ENCODE peak calls at places on chromosomes 4 and X, in eight cellular contexts. W, Z, G, M, N, U, A and J are unnamed samples.

GRCh38 chr4:82733636-82734035 is 65.0 kb downstream of the SCD5 start:
- DNase-seq in W (no peak), G (no peak), M (no peak), Z (no peak), U (no peak), N (no peak), A (no peak), J (no peak)

GRCh38 chr4:43855283-43855682 is 593.3 kb downstream of the KCTD8 start:
- DNase-seq in M (no peak), U (no peak), A (no peak), N (no peak), Z (no peak), G (no peak), W (no peak), J (no peak)

GRCh38 chr4:119046263-119046662 is 89.4 kb upstream of the MYOZ2 start:
- DNase-seq in G (peak; percentile 71), U (peak; percentile 66), N (no peak), A (no peak), Z (no peak), M (peak; percentile 81), W (no peak), J (no peak)

GRCh38 chr4:579543-580175 is 3.6 kb upstream of the TMEM271 start:
- DNase-seq in G (no peak), M (no peak), W (no peak), U (no peak), Z (no peak), A (no peak), N (no peak), J (no peak)

GRCh38 chr4:18454349-18454748 is 432.8 kb upstream of the LCORL start:
- DNase-seq in Z (no peak), U (no peak), M (no peak), A (no peak), N (peak; percentile 7), G (no peak), W (no peak), J (no peak)

GRCh38 chr4:7226993-7227392 is 34.7 kb downstream of the SORCS2 start:
- DNase-seq in N (no peak), G (no peak), A (no peak), Z (no peak), M (no peak), U (no peak), W (no peak), J (no peak)

GRCh38 chr4:20395160-20395773 is 143.6 kb downstream of the SLIT2 start:
- DNase-seq in A (no peak), N (peak; percentile 44), Z (no peak), W (peak; percentile 10), U (no peak), G (peak; percentile 38), M (no peak), J (no peak)

GRCh38 chr4:3009422-3009821 is 46.1 kb downstream of the GRK4 start:
- DNase-seq in G (no peak), U (no peak), Z (no peak), N (no peak), M (no peak), A (peak; percentile 74), W (peak; percentile 38), J (no peak)

GRCh38 chr4:139913398-139913990 is 240.5 kb downstream of the MAML3 start:
- DNase-seq in M (no peak), A (no peak), W (no peak), G (peak; percentile 46), N (no peak), Z (no peak), U (no peak), J (no peak)

GRCh38 chr4:1413221-1413663 is 7.0 kb upstream of the NKX1-1 start:
- DNase-seq in N (no peak), G (peak; percentile 19), U (no peak), A (no peak), M (peak; percentile 28), W (peak; percentile 6), Z (no peak), J (no peak)

GRCh38 chrX:29617725-29618124 is 597.6 kb upstream of the MAGEB2 start:
- DNase-seq in N (no peak), A (no peak), Z (no peak), M (no peak), W (no peak), U (no peak), G (no peak), J (no peak)

GRCh38 chr4:150582101-150582565 is at the start of gene MAB21L2:
- DNase-seq in N (no peak), G (no peak), A (no peak), Z (no peak), W (no peak), U (no peak), M (peak; percentile 68), J (no peak)

GRCh38 chr4:56618734-56619133 is 62.4 kb downstream of the HOPX start:
- DNase-seq in U (no peak), N (no peak), W (no peak), A (no peak), G (no peak), M (no peak), Z (no peak), J (no peak)

GRCh38 chr4:56622176-56622575 is 58.9 kb downstream of the HOPX start:
- DNase-seq in W (no peak), M (no peak), N (no peak), A (no peak), Z (no peak), G (no peak), U (no peak), J (no peak)

GRCh38 chr4:56619160-56619559 is 61.9 kb downstream of the HOPX start:
- DNase-seq in A (no peak), U (no peak), Z (no peak), N (no peak), M (no peak), G (no peak), W (no peak), J (no peak)

DNA sequence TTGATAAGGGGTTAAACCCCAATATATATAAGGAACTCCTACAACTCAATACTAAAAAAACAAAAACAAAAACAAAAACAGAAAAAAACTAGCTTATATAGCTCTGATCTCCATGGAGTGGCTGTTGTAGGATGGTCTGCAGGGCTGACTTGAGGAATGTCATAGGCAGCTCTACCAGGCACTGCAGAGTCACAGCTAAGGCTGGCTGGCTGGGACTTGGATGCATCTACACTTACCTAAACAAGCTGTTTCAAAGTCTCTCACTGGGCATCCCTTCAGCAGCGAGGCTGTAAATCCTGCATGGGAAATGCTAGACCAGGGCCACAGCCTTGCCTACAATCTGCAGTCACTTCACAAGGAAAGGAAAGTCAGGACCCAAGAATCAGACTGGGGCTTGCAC is 61.3 kb downstream of the HOPX start:
- DNase-seq in N (no peak), G (no peak), Z (no peak), U (no peak), A (no peak), W (no peak), M (no peak), J (no peak)
- TF ChIP-seq EP300 in N (no peak), G (no peak), Z (no peak), U (no peak), A (no peak), W (no peak), M (no peak), J (no peak)

DNA sequence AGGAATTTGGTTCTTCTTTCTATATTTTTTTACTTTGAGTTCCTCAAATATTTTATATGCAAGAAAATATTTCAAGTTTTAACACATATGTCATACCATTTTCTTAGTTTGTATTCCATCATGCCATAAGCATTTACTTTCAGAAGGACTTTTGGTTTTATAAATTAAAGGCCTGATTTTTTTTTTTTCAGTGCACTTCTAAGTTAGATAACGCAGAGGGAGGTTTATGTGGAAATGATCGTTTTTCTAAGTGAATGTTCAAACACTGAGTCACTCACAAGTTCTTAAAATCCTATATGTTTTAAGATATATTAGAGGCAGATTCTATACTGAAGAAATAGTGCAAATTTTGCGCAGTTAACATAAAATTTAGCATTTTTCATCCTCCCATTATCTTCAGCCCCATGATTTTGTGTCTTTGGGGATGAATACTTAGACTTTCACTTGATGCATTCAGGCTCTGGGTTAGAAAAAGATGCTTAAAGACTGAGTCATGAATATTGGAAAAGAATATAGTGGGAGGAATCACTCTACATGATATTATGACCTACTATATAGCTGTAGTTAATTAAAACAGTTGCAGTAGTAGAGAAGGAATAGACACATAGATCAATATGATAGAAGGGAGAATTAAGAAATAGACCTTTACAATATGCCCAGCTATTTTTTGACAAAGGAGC is 54.9 kb downstream of the COL4A5 start:
- DNase-seq in A (no peak), W (no peak), Z (no peak), U (no peak), M (no peak), N (no peak), G (no peak), J (no peak)
- H3K27ac ChIP-seq in A (no peak overlapping the region), W (no peak overlapping the region), Z (no peak overlapping the region), U (no peak overlapping the region), M (no peak overlapping the region), N (no peak overlapping the region), G (no peak overlapping the region), J (no peak overlapping the region)

GRCh38 chrX:68841251-68842049 is 12.6 kb downstream of the EFNB1 start:
- DNase-seq in W (no peak), A (no peak), U (peak; percentile 81), Z (no peak), N (peak; percentile 88), G (peak; percentile 80), M (no peak), J (no peak)

GRCh38 chrX:68842351-68842750 is 13.5 kb downstream of the EFNB1 start:
- DNase-seq in A (no peak), Z (no peak), G (no peak), M (no peak), N (peak; percentile 69), W (no peak), U (no peak), J (no peak)

GRCh38 chrX:68840256-68840655 is 11.4 kb downstream of the EFNB1 start:
- DNase-seq in W (no peak), Z (no peak), M (peak; percentile 55), A (no peak), U (peak; percentile 47), G (no peak), N (peak; percentile 4), J (no peak)

GRCh38 chrX:68843992-68844391 is 15.2 kb downstream of the EFNB1 start:
- DNase-seq in A (no peak), Z (no peak), G (no peak), U (no peak), N (no peak), M (no peak), W (no peak), J (no peak)

GRCh38 chrX:68842781-68843581 is 14.2 kb downstream of the EFNB1 start:
- DNase-seq in N (peak; percentile 51), M (no peak), U (no peak), A (no peak), W (no peak), G (peak; percentile 39), Z (no peak), J (no peak)
- TF ChIP-seq POLR2AphosphoS5 in N (no peak), M (no peak), U (no peak), A (no peak), W (no peak), G (no peak), Z (no peak), J (no peak)

GRCh38 chr4:49058306-49058705 is 72.2 kb downstream of the CWH43 start:
- DNase-seq in G (no peak), U (no peak), W (no peak), N (no peak), Z (no peak), M (no peak), A (no peak), J (no peak)

DNA sequence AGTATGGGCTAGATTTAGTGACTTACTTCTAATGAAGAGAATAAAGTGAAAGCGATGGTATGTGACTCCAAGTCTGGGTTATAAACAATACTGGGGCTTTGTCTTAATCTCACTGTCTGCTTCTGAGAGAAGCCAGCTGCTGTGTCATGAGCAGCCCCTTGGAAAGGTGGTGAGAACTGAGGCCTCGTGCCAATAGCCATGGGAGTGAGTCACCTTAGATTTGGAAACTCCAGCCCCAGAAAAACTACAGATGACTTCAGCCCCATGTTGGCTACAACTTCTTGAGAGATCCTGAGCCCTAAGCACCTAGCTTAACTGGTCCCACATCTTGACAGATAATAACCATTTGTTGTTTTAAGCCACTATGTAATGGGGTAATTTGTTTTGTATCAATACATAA is 77.6 kb downstream of the CWH43 start:
- DNase-seq in G (no peak), M (no peak), U (no peak), A (no peak), Z (no peak), W (no peak), N (no peak), J (no peak)
- TF ChIP-seq EP300 in G (no peak), M (no peak), U (no peak), A (no peak), Z (no peak), W (no peak), N (no peak), J (no peak)